ENCODE peak calls at places on chromosome 14, in ten cellular contexts. One of them, this sample, is unnamed.

GRCh38 chr14:61866932-61867920 is 105.0 kb downstream of the SNAPC1 start:
- DNase-seq in stimulated activated naive CD8-positive, alpha-beta T cell treated with anti-CD3 and anti-CD28 coated beads, Interleukin-15, Interleukin-2, amounts not matched to agents 100 U/mL and 50 U/mL, for 24 hours: no peak
- DNase-seq in stimulated activated CD4-positive, alpha-beta T cell treated with anti-CD3 and anti-CD28 coated beads, Interleukin-1b, Interleukin-23, amount 100 ng/mL, for 48 hours: no peak
- DNase-seq in neural crest cell: no peak
- DNase-seq in ELR: peak
- DNase-seq in right cardiac atrium: no peak
- DNase-seq in left cardiac atrium: no peak
- DNase-seq in sciatic nerve: no peak
- DNase-seq in amygdala: no peak
- DNase-seq in Daoy: peak
- DNase-seq in this sample: no peak

GRCh38 chr14:92967346-92967926 is 44.5 kb downstream of the CHGA start:
- DNase-seq in right cardiac atrium: no peak
- DNase-seq in sciatic nerve: no peak
- DNase-seq in stimulated activated naive CD8-positive, alpha-beta T cell treated with anti-CD3 and anti-CD28 coated beads, Interleukin-15, Interleukin-2, amounts not matched to agents 100 U/mL and 50 U/mL, for 24 hours: no peak
- DNase-seq in ELR: no peak
- DNase-seq in left cardiac atrium: no peak
- DNase-seq in Daoy: no peak
- DNase-seq in amygdala: no peak
- DNase-seq in neural crest cell: no peak
- DNase-seq in stimulated activated CD4-positive, alpha-beta T cell treated with anti-CD3 and anti-CD28 coated beads, Interleukin-1b, Interleukin-23, amount 100 ng/mL, for 48 hours: no peak
- DNase-seq in this sample: no peak

GRCh38 chr14:89617471-89618291 is 200.6 kb upstream of the FOXN3 start:
- DNase-seq in stimulated activated naive CD8-positive, alpha-beta T cell treated with anti-CD3 and anti-CD28 coated beads, Interleukin-15, Interleukin-2, amounts not matched to agents 100 U/mL and 50 U/mL, for 24 hours: no peak
- DNase-seq in sciatic nerve: no peak
- DNase-seq in right cardiac atrium: peak
- DNase-seq in Daoy: peak
- DNase-seq in neural crest cell: peak
- DNase-seq in left cardiac atrium: no peak
- DNase-seq in ELR: peak
- DNase-seq in stimulated activated CD4-positive, alpha-beta T cell treated with anti-CD3 and anti-CD28 coated beads, Interleukin-1b, Interleukin-23, amount 100 ng/mL, for 48 hours: peak
- DNase-seq in amygdala: no peak
- DNase-seq in this sample: no peak

GRCh38 chr14:104522926-104523545 is 56.5 kb upstream of the C14orf180 start:
- DNase-seq in stimulated activated CD4-positive, alpha-beta T cell treated with anti-CD3 and anti-CD28 coated beads, Interleukin-1b, Interleukin-23, amount 100 ng/mL, for 48 hours: no peak
- DNase-seq in right cardiac atrium: no peak
- DNase-seq in Daoy: no peak
- DNase-seq in neural crest cell: no peak
- DNase-seq in sciatic nerve: peak
- DNase-seq in stimulated activated naive CD8-positive, alpha-beta T cell treated with anti-CD3 and anti-CD28 coated beads, Interleukin-15, Interleukin-2, amounts not matched to agents 100 U/mL and 50 U/mL, for 24 hours: no peak
- DNase-seq in ELR: no peak
- DNase-seq in left cardiac atrium: peak
- DNase-seq in amygdala: no peak
- DNase-seq in this sample: no peak

GRCh38 chr14:46490150-46490769 is 161.3 kb downstream of the RPL10L start:
- DNase-seq in ELR: peak
- DNase-seq in left cardiac atrium: no peak
- DNase-seq in stimulated activated naive CD8-positive, alpha-beta T cell treated with anti-CD3 and anti-CD28 coated beads, Interleukin-15, Interleukin-2, amounts not matched to agents 100 U/mL and 50 U/mL, for 24 hours: no peak
- DNase-seq in stimulated activated CD4-positive, alpha-beta T cell treated with anti-CD3 and anti-CD28 coated beads, Interleukin-1b, Interleukin-23, amount 100 ng/mL, for 48 hours: no peak
- DNase-seq in Daoy: no peak
- DNase-seq in sciatic nerve: no peak
- DNase-seq in neural crest cell: no peak
- DNase-seq in amygdala: no peak
- DNase-seq in right cardiac atrium: no peak
- DNase-seq in this sample: peak

GRCh38 chr14:38210587-38211257 is 3.0 kb downstream of the SSTR1 start:
- DNase-seq in amygdala: no peak
- DNase-seq in Daoy: no peak
- DNase-seq in stimulated activated CD4-positive, alpha-beta T cell treated with anti-CD3 and anti-CD28 coated beads, Interleukin-1b, Interleukin-23, amount 100 ng/mL, for 48 hours: no peak
- DNase-seq in left cardiac atrium: peak
- DNase-seq in stimulated activated naive CD8-positive, alpha-beta T cell treated with anti-CD3 and anti-CD28 coated beads, Interleukin-15, Interleukin-2, amounts not matched to agents 100 U/mL and 50 U/mL, for 24 hours: no peak
- DNase-seq in sciatic nerve: peak
- DNase-seq in ELR: peak
- DNase-seq in right cardiac atrium: peak
- DNase-seq in neural crest cell: no peak
- DNase-seq in this sample: peak

GRCh38 chr14:20377171-20377570 is 33.7 kb downstream of the PARP2 start:
- DNase-seq in right cardiac atrium: no peak
- DNase-seq in amygdala: no peak
- DNase-seq in Daoy: no peak
- DNase-seq in neural crest cell: no peak
- DNase-seq in stimulated activated naive CD8-positive, alpha-beta T cell treated with anti-CD3 and anti-CD28 coated beads, Interleukin-15, Interleukin-2, amounts not matched to agents 100 U/mL and 50 U/mL, for 24 hours: no peak
- DNase-seq in ELR: no peak
- DNase-seq in stimulated activated CD4-positive, alpha-beta T cell treated with anti-CD3 and anti-CD28 coated beads, Interleukin-1b, Interleukin-23, amount 100 ng/mL, for 48 hours: no peak
- DNase-seq in sciatic nerve: no peak
- DNase-seq in left cardiac atrium: no peak
- DNase-seq in this sample: no peak

GRCh38 chr14:31441273-31442110 is 15.8 kb downstream of the DTD2 start:
- DNase-seq in stimulated activated naive CD8-positive, alpha-beta T cell treated with anti-CD3 and anti-CD28 coated beads, Interleukin-15, Interleukin-2, amounts not matched to agents 100 U/mL and 50 U/mL, for 24 hours: no peak
- DNase-seq in sciatic nerve: no peak
- DNase-seq in neural crest cell: no peak
- DNase-seq in left cardiac atrium: no peak
- DNase-seq in amygdala: no peak
- DNase-seq in ELR: peak
- DNase-seq in right cardiac atrium: no peak
- DNase-seq in Daoy: no peak
- DNase-seq in stimulated activated CD4-positive, alpha-beta T cell treated with anti-CD3 and anti-CD28 coated beads, Interleukin-1b, Interleukin-23, amount 100 ng/mL, for 48 hours: no peak
- DNase-seq in this sample: no peak

GRCh38 chr14:32413967-32414640 is 85.0 kb downstream of the AKAP6 start:
- DNase-seq in amygdala: no peak
- DNase-seq in stimulated activated naive CD8-positive, alpha-beta T cell treated with anti-CD3 and anti-CD28 coated beads, Interleukin-15, Interleukin-2, amounts not matched to agents 100 U/mL and 50 U/mL, for 24 hours: no peak
- DNase-seq in stimulated activated CD4-positive, alpha-beta T cell treated with anti-CD3 and anti-CD28 coated beads, Interleukin-1b, Interleukin-23, amount 100 ng/mL, for 48 hours: no peak
- DNase-seq in neural crest cell: no peak
- DNase-seq in left cardiac atrium: no peak
- DNase-seq in right cardiac atrium: no peak
- DNase-seq in ELR: no peak
- DNase-seq in Daoy: no peak
- DNase-seq in sciatic nerve: no peak
- DNase-seq in this sample: peak

GRCh38 chr14:92755495-92755894 is 7.1 kb upstream of the LGMN start:
- DNase-seq in stimulated activated CD4-positive, alpha-beta T cell treated with anti-CD3 and anti-CD28 coated beads, Interleukin-1b, Interleukin-23, amount 100 ng/mL, for 48 hours: no peak
- DNase-seq in amygdala: no peak
- DNase-seq in sciatic nerve: no peak
- DNase-seq in ELR: no peak
- DNase-seq in left cardiac atrium: no peak
- DNase-seq in neural crest cell: no peak
- DNase-seq in stimulated activated naive CD8-positive, alpha-beta T cell treated with anti-CD3 and anti-CD28 coated beads, Interleukin-15, Interleukin-2, amounts not matched to agents 100 U/mL and 50 U/mL, for 24 hours: no peak
- DNase-seq in Daoy: no peak
- DNase-seq in right cardiac atrium: no peak
- DNase-seq in this sample: no peak

GRCh38 chr14:103136388-103137271 is 13.4 kb downstream of the TNFAIP2 start:
- DNase-seq in neural crest cell: no peak
- DNase-seq in ELR: peak
- DNase-seq in amygdala: no peak
- DNase-seq in sciatic nerve: no peak
- DNase-seq in left cardiac atrium: peak
- DNase-seq in Daoy: peak
- DNase-seq in stimulated activated naive CD8-positive, alpha-beta T cell treated with anti-CD3 and anti-CD28 coated beads, Interleukin-15, Interleukin-2, amounts not matched to agents 100 U/mL and 50 U/mL, for 24 hours: no peak
- DNase-seq in stimulated activated CD4-positive, alpha-beta T cell treated with anti-CD3 and anti-CD28 coated beads, Interleukin-1b, Interleukin-23, amount 100 ng/mL, for 48 hours: no peak
- DNase-seq in right cardiac atrium: peak
- DNase-seq in this sample: no peak

GRCh38 chr14:102993523-102993922 is 63.8 kb downstream of the CDC42BPB start:
- DNase-seq in amygdala: no peak
- DNase-seq in ELR: peak
- DNase-seq in stimulated activated naive CD8-positive, alpha-beta T cell treated with anti-CD3 and anti-CD28 coated beads, Interleukin-15, Interleukin-2, amounts not matched to agents 100 U/mL and 50 U/mL, for 24 hours: no peak
- DNase-seq in neural crest cell: no peak
- DNase-seq in Daoy: peak
- DNase-seq in stimulated activated CD4-positive, alpha-beta T cell treated with anti-CD3 and anti-CD28 coated beads, Interleukin-1b, Interleukin-23, amount 100 ng/mL, for 48 hours: no peak
- DNase-seq in left cardiac atrium: no peak
- DNase-seq in right cardiac atrium: no peak
- DNase-seq in sciatic nerve: no peak
- DNase-seq in this sample: no peak

GRCh38 chr14:101250336-101250947 is 310.9 kb upstream of the DIO3 start:
- DNase-seq in amygdala: no peak
- DNase-seq in neural crest cell: no peak
- DNase-seq in stimulated activated CD4-positive, alpha-beta T cell treated with anti-CD3 and anti-CD28 coated beads, Interleukin-1b, Interleukin-23, amount 100 ng/mL, for 48 hours: no peak
- DNase-seq in ELR: no peak
- DNase-seq in sciatic nerve: peak
- DNase-seq in stimulated activated naive CD8-positive, alpha-beta T cell treated with anti-CD3 and anti-CD28 coated beads, Interleukin-15, Interleukin-2, amounts not matched to agents 100 U/mL and 50 U/mL, for 24 hours: no peak
- DNase-seq in left cardiac atrium: no peak
- DNase-seq in Daoy: peak
- DNase-seq in right cardiac atrium: peak
- DNase-seq in this sample: no peak

GRCh38 chr14:33030406-33030805 is 91.7 kb downstream of the NPAS3 start:
- DNase-seq in amygdala: no peak
- DNase-seq in right cardiac atrium: no peak
- DNase-seq in stimulated activated naive CD8-positive, alpha-beta T cell treated with anti-CD3 and anti-CD28 coated beads, Interleukin-15, Interleukin-2, amounts not matched to agents 100 U/mL and 50 U/mL, for 24 hours: no peak
- DNase-seq in neural crest cell: no peak
- DNase-seq in ELR: no peak
- DNase-seq in sciatic nerve: no peak
- DNase-seq in Daoy: no peak
- DNase-seq in stimulated activated CD4-positive, alpha-beta T cell treated with anti-CD3 and anti-CD28 coated beads, Interleukin-1b, Interleukin-23, amount 100 ng/mL, for 48 hours: no peak
- DNase-seq in left cardiac atrium: no peak
- DNase-seq in this sample: no peak

GRCh38 chr14:57066463-57066862 is 202.2 kb downstream of the EXOC5 start:
- DNase-seq in Daoy: no peak
- DNase-seq in right cardiac atrium: no peak
- DNase-seq in sciatic nerve: no peak
- DNase-seq in left cardiac atrium: no peak
- DNase-seq in neural crest cell: no peak
- DNase-seq in amygdala: no peak
- DNase-seq in ELR: no peak
- DNase-seq in stimulated activated CD4-positive, alpha-beta T cell treated with anti-CD3 and anti-CD28 coated beads, Interleukin-1b, Interleukin-23, amount 100 ng/mL, for 48 hours: no peak
- DNase-seq in stimulated activated naive CD8-positive, alpha-beta T cell treated with anti-CD3 and anti-CD28 coated beads, Interleukin-15, Interleukin-2, amounts not matched to agents 100 U/mL and 50 U/mL, for 24 hours: no peak
- DNase-seq in this sample: no peak

GRCh38 chr14:102493096-102493495 is 16.5 kb downstream of the ANKRD9 start:
- DNase-seq in right cardiac atrium: peak
- DNase-seq in neural crest cell: no peak
- DNase-seq in stimulated activated CD4-positive, alpha-beta T cell treated with anti-CD3 and anti-CD28 coated beads, Interleukin-1b, Interleukin-23, amount 100 ng/mL, for 48 hours: no peak
- DNase-seq in amygdala: no peak
- DNase-seq in ELR: no peak
- DNase-seq in Daoy: no peak
- DNase-seq in stimulated activated naive CD8-positive, alpha-beta T cell treated with anti-CD3 and anti-CD28 coated beads, Interleukin-15, Interleukin-2, amounts not matched to agents 100 U/mL and 50 U/mL, for 24 hours: no peak
- DNase-seq in left cardiac atrium: no peak
- DNase-seq in sciatic nerve: no peak
- DNase-seq in this sample: no peak

GRCh38 chr14:49977126-49977841 is 84.4 kb downstream of the ARF6 start:
- DNase-seq in sciatic nerve: no peak
- DNase-seq in neural crest cell: no peak
- DNase-seq in ELR: no peak
- DNase-seq in left cardiac atrium: no peak
- DNase-seq in amygdala: no peak
- DNase-seq in Daoy: no peak
- DNase-seq in right cardiac atrium: no peak
- DNase-seq in stimulated activated naive CD8-positive, alpha-beta T cell treated with anti-CD3 and anti-CD28 coated beads, Interleukin-15, Interleukin-2, amounts not matched to agents 100 U/mL and 50 U/mL, for 24 hours: peak
- DNase-seq in stimulated activated CD4-positive, alpha-beta T cell treated with anti-CD3 and anti-CD28 coated beads, Interleukin-1b, Interleukin-23, amount 100 ng/mL, for 48 hours: peak
- DNase-seq in this sample: peak

GRCh38 chr14:73176673-73177072 is 40.4 kb downstream of the PSEN1 start:
- DNase-seq in ELR: no peak
- DNase-seq in left cardiac atrium: no peak
- DNase-seq in stimulated activated naive CD8-positive, alpha-beta T cell treated with anti-CD3 and anti-CD28 coated beads, Interleukin-15, Interleukin-2, amounts not matched to agents 100 U/mL and 50 U/mL, for 24 hours: no peak
- DNase-seq in stimulated activated CD4-positive, alpha-beta T cell treated with anti-CD3 and anti-CD28 coated beads, Interleukin-1b, Interleukin-23, amount 100 ng/mL, for 48 hours: no peak
- DNase-seq in Daoy: no peak
- DNase-seq in right cardiac atrium: no peak
- DNase-seq in sciatic nerve: no peak
- DNase-seq in amygdala: no peak
- DNase-seq in neural crest cell: no peak
- DNase-seq in this sample: no peak

GRCh38 chr14:88933203-88933602 is 108.8 kb downstream of the TTC8 start:
- DNase-seq in neural crest cell: no peak
- DNase-seq in right cardiac atrium: no peak
- DNase-seq in left cardiac atrium: no peak
- DNase-seq in stimulated activated CD4-positive, alpha-beta T cell treated with anti-CD3 and anti-CD28 coated beads, Interleukin-1b, Interleukin-23, amount 100 ng/mL, for 48 hours: no peak
- DNase-seq in sciatic nerve: no peak
- DNase-seq in stimulated activated naive CD8-positive, alpha-beta T cell treated with anti-CD3 and anti-CD28 coated beads, Interleukin-15, Interleukin-2, amounts not matched to agents 100 U/mL and 50 U/mL, for 24 hours: no peak
- DNase-seq in amygdala: no peak
- DNase-seq in ELR: no peak
- DNase-seq in Daoy: no peak
- DNase-seq in this sample: no peak

GRCh38 chr14:33120341-33120740 is 181.7 kb downstream of the NPAS3 start:
- DNase-seq in stimulated activated naive CD8-positive, alpha-beta T cell treated with anti-CD3 and anti-CD28 coated beads, Interleukin-15, Interleukin-2, amounts not matched to agents 100 U/mL and 50 U/mL, for 24 hours: no peak
- DNase-seq in Daoy: peak
- DNase-seq in left cardiac atrium: no peak
- DNase-seq in amygdala: no peak
- DNase-seq in neural crest cell: no peak
- DNase-seq in ELR: peak
- DNase-seq in right cardiac atrium: no peak
- DNase-seq in sciatic nerve: no peak
- DNase-seq in stimulated activated CD4-positive, alpha-beta T cell treated with anti-CD3 and anti-CD28 coated beads, Interleukin-1b, Interleukin-23, amount 100 ng/mL, for 48 hours: no peak
- DNase-seq in this sample: no peak

GRCh38 chr14:64208981-64209380 is 85.2 kb downstream of the ESR2 start:
- DNase-seq in Daoy: no peak
- DNase-seq in right cardiac atrium: no peak
- DNase-seq in stimulated activated naive CD8-positive, alpha-beta T cell treated with anti-CD3 and anti-CD28 coated beads, Interleukin-15, Interleukin-2, amounts not matched to agents 100 U/mL and 50 U/mL, for 24 hours: no peak
- DNase-seq in amygdala: no peak
- DNase-seq in stimulated activated CD4-positive, alpha-beta T cell treated with anti-CD3 and anti-CD28 coated beads, Interleukin-1b, Interleukin-23, amount 100 ng/mL, for 48 hours: no peak
- DNase-seq in ELR: no peak
- DNase-seq in left cardiac atrium: no peak
- DNase-seq in neural crest cell: no peak
- DNase-seq in sciatic nerve: no peak
- DNase-seq in this sample: no peak

GRCh38 chr14:70515796-70516195 is 19.0 kb downstream of the ADAM20 start:
- DNase-seq in left cardiac atrium: no peak
- DNase-seq in right cardiac atrium: no peak
- DNase-seq in neural crest cell: no peak
- DNase-seq in sciatic nerve: no peak
- DNase-seq in amygdala: no peak
- DNase-seq in stimulated activated naive CD8-positive, alpha-beta T cell treated with anti-CD3 and anti-CD28 coated beads, Interleukin-15, Interleukin-2, amounts not matched to agents 100 U/mL and 50 U/mL, for 24 hours: no peak
- DNase-seq in ELR: peak
- DNase-seq in Daoy: no peak
- DNase-seq in stimulated activated CD4-positive, alpha-beta T cell treated with anti-CD3 and anti-CD28 coated beads, Interleukin-1b, Interleukin-23, amount 100 ng/mL, for 48 hours: no peak
- DNase-seq in this sample: no peak

GRCh38 chr14:104979758-104980591 is 1.8 kb upstream of the AHNAK2 start:
- DNase-seq in right cardiac atrium: peak
- DNase-seq in ELR: peak
- DNase-seq in stimulated activated naive CD8-positive, alpha-beta T cell treated with anti-CD3 and anti-CD28 coated beads, Interleukin-15, Interleukin-2, amounts not matched to agents 100 U/mL and 50 U/mL, for 24 hours: no peak
- DNase-seq in sciatic nerve: peak
- DNase-seq in stimulated activated CD4-positive, alpha-beta T cell treated with anti-CD3 and anti-CD28 coated beads, Interleukin-1b, Interleukin-23, amount 100 ng/mL, for 48 hours: no peak
- DNase-seq in Daoy: peak
- DNase-seq in amygdala: no peak
- DNase-seq in left cardiac atrium: peak
- DNase-seq in neural crest cell: no peak
- DNase-seq in this sample: peak

GRCh38 chr14:90235179-90235976 is 21.0 kb upstream of the PSMC1 start:
- DNase-seq in sciatic nerve: peak
- DNase-seq in neural crest cell: peak
- DNase-seq in right cardiac atrium: peak
- DNase-seq in stimulated activated naive CD8-positive, alpha-beta T cell treated with anti-CD3 and anti-CD28 coated beads, Interleukin-15, Interleukin-2, amounts not matched to agents 100 U/mL and 50 U/mL, for 24 hours: peak
- DNase-seq in Daoy: peak
- DNase-seq in amygdala: no peak
- DNase-seq in left cardiac atrium: peak
- DNase-seq in ELR: peak
- DNase-seq in stimulated activated CD4-positive, alpha-beta T cell treated with anti-CD3 and anti-CD28 coated beads, Interleukin-1b, Interleukin-23, amount 100 ng/mL, for 48 hours: peak
- DNase-seq in this sample: peak

GRCh38 chr14:104588066-104588857 is 8.7 kb downstream of the C14orf180 start:
- DNase-seq in ELR: no peak
- DNase-seq in neural crest cell: no peak
- DNase-seq in stimulated activated CD4-positive, alpha-beta T cell treated with anti-CD3 and anti-CD28 coated beads, Interleukin-1b, Interleukin-23, amount 100 ng/mL, for 48 hours: no peak
- DNase-seq in amygdala: no peak
- DNase-seq in left cardiac atrium: no peak
- DNase-seq in right cardiac atrium: peak
- DNase-seq in stimulated activated naive CD8-positive, alpha-beta T cell treated with anti-CD3 and anti-CD28 coated beads, Interleukin-15, Interleukin-2, amounts not matched to agents 100 U/mL and 50 U/mL, for 24 hours: no peak
- DNase-seq in Daoy: no peak
- DNase-seq in sciatic nerve: no peak
- DNase-seq in this sample: no peak

GRCh38 chr14:96038558-96038919 is 623 bp upstream of the C14orf132 start:
- DNase-seq in stimulated activated CD4-positive, alpha-beta T cell treated with anti-CD3 and anti-CD28 coated beads, Interleukin-1b, Interleukin-23, amount 100 ng/mL, for 48 hours: no peak
- DNase-seq in ELR: no peak
- DNase-seq in neural crest cell: no peak
- DNase-seq in left cardiac atrium: no peak
- DNase-seq in amygdala: no peak
- DNase-seq in right cardiac atrium: no peak
- DNase-seq in sciatic nerve: no peak
- DNase-seq in stimulated activated naive CD8-positive, alpha-beta T cell treated with anti-CD3 and anti-CD28 coated beads, Interleukin-15, Interleukin-2, amounts not matched to agents 100 U/mL and 50 U/mL, for 24 hours: no peak
- DNase-seq in Daoy: peak
- DNase-seq in this sample: no peak

GRCh38 chr14:100350283-100350926 is 27.3 kb downstream of the SLC25A47 start:
- DNase-seq in left cardiac atrium: no peak
- DNase-seq in neural crest cell: no peak
- DNase-seq in amygdala: no peak
- DNase-seq in sciatic nerve: no peak
- DNase-seq in stimulated activated naive CD8-positive, alpha-beta T cell treated with anti-CD3 and anti-CD28 coated beads, Interleukin-15, Interleukin-2, amounts not matched to agents 100 U/mL and 50 U/mL, for 24 hours: no peak
- DNase-seq in Daoy: no peak
- DNase-seq in right cardiac atrium: no peak
- DNase-seq in stimulated activated CD4-positive, alpha-beta T cell treated with anti-CD3 and anti-CD28 coated beads, Interleukin-1b, Interleukin-23, amount 100 ng/mL, for 48 hours: no peak
- DNase-seq in ELR: no peak
- DNase-seq in this sample: no peak

GRCh38 chr14:97155814-97156213 is 358.6 kb downstream of the VRK1 start:
- DNase-seq in ELR: no peak
- DNase-seq in left cardiac atrium: no peak
- DNase-seq in neural crest cell: no peak
- DNase-seq in stimulated activated naive CD8-positive, alpha-beta T cell treated with anti-CD3 and anti-CD28 coated beads, Interleukin-15, Interleukin-2, amounts not matched to agents 100 U/mL and 50 U/mL, for 24 hours: no peak
- DNase-seq in amygdala: no peak
- DNase-seq in sciatic nerve: no peak
- DNase-seq in stimulated activated CD4-positive, alpha-beta T cell treated with anti-CD3 and anti-CD28 coated beads, Interleukin-1b, Interleukin-23, amount 100 ng/mL, for 48 hours: no peak
- DNase-seq in right cardiac atrium: no peak
- DNase-seq in Daoy: no peak
- DNase-seq in this sample: no peak